ENCODE peak calls at places on chromosomes 16 and 17, in seven cellular contexts. One of them, this sample, is unnamed. For H3K36me3 and H3K4me1, the result is how much of the 10 kb centered on the place peaks cover.

GRCh38 chr17:73401911-73402310 is 90.1 kb upstream of the CDC42EP4 start:
- DNase-seq in spleen: peak
- DNase-seq in ascending aorta: no peak
- DNase-seq in fibroblast of lung: peak
- DNase-seq in Karpas-422: no peak
- DNase-seq in heart right ventricle: peak
- DNase-seq in trophoblast cell: no peak
- DNase-seq in this sample: no peak

GRCh38 chr16:8674413-8675022 is at the start of gene ABAT:
- DNase-seq in fibroblast of lung: peak
- DNase-seq in spleen: peak
- DNase-seq in trophoblast cell: peak
- DNase-seq in ascending aorta: peak
- DNase-seq in Karpas-422: peak
- DNase-seq in heart right ventricle: peak
- DNase-seq in this sample: peak

GRCh38 chr17:44320066-44320465 is 4.6 kb downstream of the SLC25A39 start:
- DNase-seq in fibroblast of lung: no peak
- DNase-seq in heart right ventricle: no peak
- DNase-seq in Karpas-422: no peak
- DNase-seq in spleen: no peak
- DNase-seq in trophoblast cell: no peak
- DNase-seq in ascending aorta: no peak
- DNase-seq in this sample: no peak

GRCh38 chr16:81443688-81444447 is 740 bp upstream of the CMIP start:
- DNase-seq in fibroblast of lung: no peak
- DNase-seq in ascending aorta: no peak
- DNase-seq in heart right ventricle: peak
- DNase-seq in trophoblast cell: peak
- DNase-seq in spleen: peak
- DNase-seq in Karpas-422: no peak
- DNase-seq in this sample: no peak

GRCh38 chr17:79211061-79211770 is 136.6 kb downstream of the ENGASE start:
- DNase-seq in ascending aorta: no peak
- DNase-seq in spleen: no peak
- DNase-seq in Karpas-422: no peak
- DNase-seq in heart right ventricle: no peak
- DNase-seq in trophoblast cell: no peak
- DNase-seq in fibroblast of lung: no peak
- DNase-seq in this sample: no peak

GRCh38 chr16:50093607-50094570 is 28.1 kb downstream of the HEATR3 start:
- DNase-seq in Karpas-422: no peak
- DNase-seq in fibroblast of lung: peak
- DNase-seq in ascending aorta: peak
- DNase-seq in trophoblast cell: peak
- DNase-seq in spleen: no peak
- DNase-seq in heart right ventricle: peak
- DNase-seq in this sample: peak

GRCh38 chr17:35080536-35080935 is 17.0 kb upstream of the RFFL start:
- DNase-seq in fibroblast of lung: no peak
- DNase-seq in ascending aorta: no peak
- DNase-seq in spleen: no peak
- DNase-seq in heart right ventricle: no peak
- DNase-seq in trophoblast cell: no peak
- DNase-seq in Karpas-422: no peak
- DNase-seq in this sample: no peak

GRCh38 chr16:13176711-13177110 is 275.3 kb downstream of the SHISA9 start:
- DNase-seq in heart right ventricle: no peak
- DNase-seq in trophoblast cell: no peak
- DNase-seq in Karpas-422: no peak
- DNase-seq in fibroblast of lung: no peak
- DNase-seq in spleen: no peak
- DNase-seq in ascending aorta: no peak
- DNase-seq in this sample: no peak

GRCh38 chr16:22320572-22321339 is 23.5 kb downstream of the POLR3E start:
- DNase-seq in heart right ventricle: no peak
- DNase-seq in Karpas-422: no peak
- DNase-seq in fibroblast of lung: no peak
- DNase-seq in trophoblast cell: no peak
- DNase-seq in ascending aorta: no peak
- DNase-seq in spleen: no peak
- DNase-seq in this sample: no peak

GRCh38 chr16:85210423-85211169 is 98.3 kb upstream of the CIBAR2 start:
- DNase-seq in spleen: no peak
- DNase-seq in heart right ventricle: peak
- DNase-seq in fibroblast of lung: peak
- DNase-seq in ascending aorta: no peak
- DNase-seq in trophoblast cell: peak
- DNase-seq in Karpas-422: no peak
- DNase-seq in this sample: no peak

GRCh38 chr17:43832168-43832975 is 574 bp downstream of the MPP3 start:
- DNase-seq in fibroblast of lung: peak
- DNase-seq in spleen: peak
- DNase-seq in ascending aorta: no peak
- DNase-seq in trophoblast cell: peak
- DNase-seq in Karpas-422: no peak
- DNase-seq in heart right ventricle: peak
- DNase-seq in this sample: no peak

GRCh38 chr16:50718761-50719400 is 23.0 kb upstream of the CYLD start:
- DNase-seq in heart right ventricle: no peak
- DNase-seq in fibroblast of lung: no peak
- DNase-seq in spleen: no peak
- DNase-seq in ascending aorta: no peak
- DNase-seq in trophoblast cell: peak
- DNase-seq in Karpas-422: no peak
- DNase-seq in this sample: no peak

GRCh38 chr16:396605-397004 is 394 bp upstream of the NME4 start:
- DNase-seq in ascending aorta: no peak
- DNase-seq in heart right ventricle: no peak
- DNase-seq in Karpas-422: peak
- DNase-seq in trophoblast cell: peak
- DNase-seq in fibroblast of lung: peak
- DNase-seq in spleen: no peak
- DNase-seq in this sample: no peak

GRCh38 chr17:72187544-72187943 is 66.7 kb downstream of the SOX9 start:
- DNase-seq in trophoblast cell: no peak
- DNase-seq in ascending aorta: no peak
- DNase-seq in fibroblast of lung: peak
- DNase-seq in spleen: no peak
- DNase-seq in heart right ventricle: peak
- DNase-seq in Karpas-422: no peak
- DNase-seq in this sample: no peak

GRCh38 chr17:73278465-73279453 is 17.1 kb upstream of the CPSF4L start:
- DNase-seq in trophoblast cell: peak
- DNase-seq in spleen: no peak
- DNase-seq in heart right ventricle: no peak
- DNase-seq in ascending aorta: no peak
- DNase-seq in Karpas-422: no peak
- DNase-seq in fibroblast of lung: peak
- DNase-seq in this sample: peak

GRCh38 chr16:5003828-5004227 is 29.9 kb downstream of the NAGPA start:
- DNase-seq in Karpas-422: no peak
- DNase-seq in fibroblast of lung: no peak
- DNase-seq in trophoblast cell: no peak
- DNase-seq in ascending aorta: no peak
- DNase-seq in spleen: peak
- DNase-seq in heart right ventricle: no peak
- DNase-seq in this sample: no peak

GRCh38 chr17:80289631-80290030 is 29.0 kb downstream of the RNF213 start:
- DNase-seq in ascending aorta: no peak
- DNase-seq in Karpas-422: no peak
- DNase-seq in heart right ventricle: no peak
- DNase-seq in fibroblast of lung: no peak
- DNase-seq in trophoblast cell: no peak
- DNase-seq in spleen: no peak
- DNase-seq in this sample: no peak

GRCh38 chr16:56977256-56977655 is 12.1 kb upstream of the NLRC5 start:
- DNase-seq in trophoblast cell: no peak
- DNase-seq in spleen: peak
- DNase-seq in Karpas-422: no peak
- DNase-seq in fibroblast of lung: no peak
- DNase-seq in heart right ventricle: no peak
- DNase-seq in ascending aorta: no peak
- DNase-seq in this sample: no peak

GRCh38 chr16:78906135-78906534 is 694.4 kb downstream of the MAF start:
- DNase-seq in trophoblast cell: no peak
- DNase-seq in spleen: no peak
- DNase-seq in Karpas-422: no peak
- DNase-seq in fibroblast of lung: no peak
- DNase-seq in heart right ventricle: no peak
- DNase-seq in ascending aorta: no peak
- DNase-seq in this sample: no peak

GRCh38 chr17:43570518-43570928 is 24.4 kb upstream of the ETV4 start:
- DNase-seq in Karpas-422: no peak
- DNase-seq in spleen: no peak
- DNase-seq in trophoblast cell: no peak
- DNase-seq in ascending aorta: no peak
- DNase-seq in heart right ventricle: no peak
- DNase-seq in fibroblast of lung: peak
- DNase-seq in this sample: no peak

GRCh38 chr16:19757762-19758595 is 39.9 kb downstream of the IQCK start:
- DNase-seq in trophoblast cell: no peak
- DNase-seq in heart right ventricle: no peak
- DNase-seq in ascending aorta: no peak
- DNase-seq in spleen: no peak
- DNase-seq in fibroblast of lung: peak
- DNase-seq in Karpas-422: no peak
- DNase-seq in this sample: no peak

GRCh38 chr16:29975134-29975538 is 1.5 kb downstream of the TAOK2 start:
- DNase-seq in Karpas-422: no peak
- DNase-seq in fibroblast of lung: no peak
- DNase-seq in spleen: no peak
- DNase-seq in trophoblast cell: no peak
- DNase-seq in heart right ventricle: no peak
- DNase-seq in ascending aorta: no peak
- DNase-seq in this sample: no peak

GRCh38 chr16:1407749-1408148 is 6.8 kb downstream of the UNKL start:
- DNase-seq in spleen: no peak
- DNase-seq in ascending aorta: no peak
- DNase-seq in fibroblast of lung: peak
- DNase-seq in heart right ventricle: no peak
- DNase-seq in Karpas-422: no peak
- DNase-seq in trophoblast cell: no peak
- DNase-seq in this sample: no peak

GRCh38 chr16:4307215-4308037 is 8.4 kb upstream of the GLIS2 start:
- DNase-seq in spleen: peak
- DNase-seq in trophoblast cell: peak
- DNase-seq in Karpas-422: peak
- DNase-seq in ascending aorta: peak
- DNase-seq in fibroblast of lung: peak
- DNase-seq in heart right ventricle: peak
- DNase-seq in this sample: peak

GRCh38 chr16:89193576-89194293 is 6.6 kb downstream of the SLC22A31 start:
- DNase-seq in fibroblast of lung: no peak
- DNase-seq in heart right ventricle: no peak
- DNase-seq in ascending aorta: no peak
- DNase-seq in spleen: peak
- DNase-seq in Karpas-422: no peak
- DNase-seq in trophoblast cell: no peak
- DNase-seq in this sample: no peak

GRCh38 chr17:17495448-17496188 is 577 bp downstream of the RASD1 start:
- DNase-seq in Karpas-422: no peak
- DNase-seq in heart right ventricle: peak
- DNase-seq in trophoblast cell: peak
- DNase-seq in spleen: peak
- DNase-seq in fibroblast of lung: peak
- DNase-seq in ascending aorta: no peak
- DNase-seq in this sample: no peak

GRCh38 chr16:4698321-4699029 is 5.1 kb downstream of the NUDT16L1 start:
- DNase-seq in fibroblast of lung: no peak
- DNase-seq in ascending aorta: no peak
- DNase-seq in Karpas-422: no peak
- DNase-seq in spleen: peak
- DNase-seq in trophoblast cell: no peak
- DNase-seq in heart right ventricle: no peak
- DNase-seq in this sample: no peak

GRCh38 chr17:73262676-73263642 is 1.3 kb upstream of the CPSF4L start:
- DNase-seq in spleen: peak
- DNase-seq in fibroblast of lung: no peak
- DNase-seq in ascending aorta: no peak
- DNase-seq in heart right ventricle: no peak
- DNase-seq in Karpas-422: no peak
- DNase-seq in trophoblast cell: no peak
- DNase-seq in this sample: no peak

GRCh38 chr16:66610111-66610820 is 5.8 kb downstream of the CMTM3 start:
- DNase-seq in trophoblast cell: no peak
- DNase-seq in heart right ventricle: no peak
- DNase-seq in ascending aorta: no peak
- DNase-seq in fibroblast of lung: no peak
- DNase-seq in Karpas-422: no peak
- DNase-seq in spleen: peak
- DNase-seq in this sample: no peak
- H3K36me3 ChIP-seq in trophoblast cell: under half
- H3K36me3 ChIP-seq in heart right ventricle: under half
- H3K36me3 ChIP-seq in ascending aorta: half or more
- H3K36me3 ChIP-seq in fibroblast of lung: under half
- H3K36me3 ChIP-seq in Karpas-422: under half
- H3K36me3 ChIP-seq in spleen: under half
- H3K36me3 ChIP-seq in this sample: under half

GRCh38 chr17:75877752-75878173 is 618 bp downstream of the TRIM47 start:
- DNase-seq in spleen: peak
- DNase-seq in trophoblast cell: peak
- DNase-seq in heart right ventricle: peak
- DNase-seq in ascending aorta: no peak
- DNase-seq in Karpas-422: peak
- DNase-seq in fibroblast of lung: peak
- DNase-seq in this sample: peak
- H3K4me1 ChIP-seq in spleen: half or more
- H3K4me1 ChIP-seq in trophoblast cell: under half
- H3K4me1 ChIP-seq in heart right ventricle: under half
- H3K4me1 ChIP-seq in ascending aorta: under half
- H3K4me1 ChIP-seq in Karpas-422: under half
- H3K4me1 ChIP-seq in fibroblast of lung: under half
- H3K4me1 ChIP-seq in this sample: half or more

GRCh38 chr17:27244481-27245223 is 49.3 kb upstream of the WSB1 start:
- DNase-seq in spleen: peak
- DNase-seq in trophoblast cell: peak
- DNase-seq in fibroblast of lung: peak
- DNase-seq in heart right ventricle: peak
- DNase-seq in Karpas-422: peak
- DNase-seq in ascending aorta: peak
- DNase-seq in this sample: peak
- H3K36me3 ChIP-seq in spleen: under half
- H3K36me3 ChIP-seq in trophoblast cell: under half
- H3K36me3 ChIP-seq in fibroblast of lung: under half
- H3K36me3 ChIP-seq in heart right ventricle: under half
- H3K36me3 ChIP-seq in Karpas-422: under half
- H3K36me3 ChIP-seq in ascending aorta: under half
- H3K36me3 ChIP-seq in this sample: under half

DNA sequence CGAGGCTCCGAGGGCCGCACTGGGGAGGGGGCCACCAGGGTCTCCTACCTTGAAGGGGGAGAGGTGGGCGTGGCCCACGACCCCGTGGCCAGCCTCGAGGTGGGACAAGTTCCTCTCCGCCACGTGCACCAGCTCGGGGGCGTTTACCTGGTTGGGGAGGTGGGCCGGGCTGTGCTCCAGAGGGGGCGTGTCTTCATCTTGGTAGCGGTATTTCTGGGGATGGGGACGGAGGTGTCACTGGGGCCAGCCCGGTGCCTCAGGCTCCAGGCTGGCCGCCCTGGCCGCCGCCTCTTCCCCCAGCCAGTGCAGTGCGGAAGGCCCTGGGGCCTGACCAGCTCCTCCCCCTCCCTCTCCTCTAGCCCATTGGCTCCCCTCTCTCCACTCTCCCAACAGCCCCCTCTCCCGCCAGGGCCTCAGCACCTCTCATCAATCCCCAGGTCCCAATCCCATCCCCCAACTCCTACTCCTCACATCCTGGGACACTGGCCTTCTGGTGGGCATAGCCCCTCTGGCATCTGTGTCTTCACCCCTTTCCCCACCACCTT is 11.5 kb downstream of the DLG4 start:
- DNase-seq in fibroblast of lung: no peak
- DNase-seq in heart right ventricle: no peak
- DNase-seq in Karpas-422: no peak
- DNase-seq in trophoblast cell: no peak
- DNase-seq in spleen: no peak
- DNase-seq in ascending aorta: no peak
- DNase-seq in this sample: no peak
- H3K4me1 ChIP-seq in fibroblast of lung: under half
- H3K4me1 ChIP-seq in heart right ventricle: under half
- H3K4me1 ChIP-seq in Karpas-422: under half
- H3K4me1 ChIP-seq in trophoblast cell: under half
- H3K4me1 ChIP-seq in spleen: under half
- H3K4me1 ChIP-seq in ascending aorta: under half
- H3K4me1 ChIP-seq in this sample: under half

This sample was measured in tibial nerve.